ENCODE peak calls at places on chromosomes 5 and 9, in four cellular contexts. X is DND-41; N is CD8-positive, alpha-beta memory T cell; Y is ovary. F is an unnamed sample.

GRCh38 chr5:125685771-125686170 is 737.4 kb upstream of the GRAMD2B start:
- DNase-seq in X (no peak), N (no peak), Y (no peak), F (no peak)

GRCh38 chr9:14030350-14030823 is 283.6 kb downstream of the NFIB start:
- DNase-seq in X (no peak), N (no peak), Y (peak; percentile 37), F (no peak)

GRCh38 chr9:130871395-130872057 is 25.1 kb downstream of the QRFP start:
- DNase-seq in X (no peak), N (no peak), Y (no peak), F (no peak)

GRCh38 chr9:87140605-87141109 is 193.4 kb upstream of the GAS1 start:
- DNase-seq in X (no peak), N (no peak), Y (no peak), F (no peak)

GRCh38 chr5:135079760-135080159 is 45.7 kb upstream of the PITX1 start:
- DNase-seq in X (no peak), N (no peak), Y (no peak), F (no peak)

GRCh38 chr9:135811796-135812195 is 95.5 kb downstream of the CAMSAP1 start:
- DNase-seq in X (no peak), N (no peak), Y (no peak), F (no peak)

GRCh38 chr9:135722365-135722764 is 20.4 kb downstream of the KCNT1 start:
- DNase-seq in X (no peak), N (no peak), Y (no peak), F (no peak)

GRCh38 chr9:16062542-16063240 is 509.8 kb downstream of the CCDC171 start:
- DNase-seq in X (no peak), N (no peak), Y (no peak), F (no peak)

GRCh38 chr5:172897691-172898512 is 61.3 kb upstream of the RPL26L1 start:
- DNase-seq in X (no peak), N (no peak), Y (no peak), F (no peak)

GRCh38 chr5:59357421-59357977 is 536.0 kb downstream of the PDE4D start:
- DNase-seq in X (no peak), N (no peak), Y (no peak), F (no peak)

GRCh38 chr5:179244051-179244450 is 101.2 kb downstream of the ADAMTS2 start:
- DNase-seq in X (no peak), N (no peak), Y (no peak), F (no peak)

GRCh38 chr5:116329503-116329902 is 244.7 kb downstream of the COMMD10 start:
- DNase-seq in X (no peak), N (no peak), Y (no peak), F (no peak)

GRCh38 chr9:96619491-96620154 is at the start of gene CDC14B:
- DNase-seq in X (no peak), N (peak; percentile 50), Y (peak; percentile 81), F (no peak)

GRCh38 chr5:107687404-107687803 is 16.7 kb upstream of the EFNA5 start:
- DNase-seq in X (no peak), N (no peak), Y (no peak), F (no peak)

GRCh38 chr9:95627802-95628201 is 111.0 kb upstream of the PTCH1 start:
- DNase-seq in X (no peak), N (no peak), Y (no peak), F (no peak)

GRCh38 chr9:122819326-122819725 is 9.1 kb downstream of the PDCL start:
- DNase-seq in X (no peak), N (no peak), Y (no peak), F (no peak)

GRCh38 chr5:146805099-146805498 is 73.5 kb downstream of the PPP2R2B start:
- DNase-seq in X (no peak), N (no peak), Y (no peak), F (no peak)

GRCh38 chr9:137127301-137128157 is 11.4 kb upstream of the GRIN1 start:
- DNase-seq in X (peak; percentile 72), N (peak; percentile 27), Y (no peak), F (peak; percentile 87)

GRCh38 chr5:147393866-147394265 is 116.0 kb downstream of the DPYSL3 start:
- DNase-seq in X (no peak), N (no peak), Y (no peak), F (no peak)

F was measured in Jurkat, Clone E6-1.